ENCODE peak calls at places on chromosome 1, in eight cellular contexts. M is left ventricle myocardium inferior; S is right atrium auricular region; N is naive thymus-derived CD4-positive, alpha-beta T cell; U is keratinocyte; H is neural progenitor cell; B is spleen; Y is upper lobe of left lung. F is an unnamed sample. For H3K4me1, H3K36me3 and H3K27me3, the result is how much of the 10 kb centered on the place peaks cover.

GRCh38 chr1:115229016-115229415 is 109.0 kb downstream of the NGF start:
- DNase-seq in S (no peak), B (no peak), Y (no peak), N (no peak), M (no peak), U (no peak), H (no peak), F (no peak)

GRCh38 chr1:224427346-224427745 is 7.3 kb downstream of the WDR26 start:
- DNase-seq in M (no peak), B (no peak), N (no peak), H (no peak), Y (no peak), S (no peak), U (no peak), F (no peak)

GRCh38 chr1:68375919-68376318 is 73.8 kb downstream of the RPE65 start:
- DNase-seq in Y (no peak), N (no peak), H (no peak), U (no peak), M (no peak), B (no peak), S (no peak), F (no peak)

GRCh38 chr1:31183927-31184554 is 55.6 kb downstream of the NKAIN1 start:
- DNase-seq in S (no peak), B (no peak), N (no peak), M (no peak), U (no peak), H (peak), Y (no peak), F (peak)

GRCh38 chr1:16068356-16069270 is 4.8 kb downstream of the FAM131C start:
- DNase-seq in H (no peak), B (no peak), M (peak), Y (peak), S (no peak), N (no peak), U (no peak), F (no peak)

GRCh38 chr1:211829343-211830054 is 1.1 kb downstream of the LPGAT1 start:
- DNase-seq in N (no peak), H (peak), M (peak), B (peak), U (no peak), S (no peak), Y (no peak), F (peak)

GRCh38 chr1:17318262-17318661 is 10.3 kb downstream of the PADI4 start:
- DNase-seq in Y (no peak), N (no peak), S (no peak), H (no peak), B (no peak), M (no peak), U (no peak), F (no peak)

GRCh38 chr1:56400526-56400925 is 178.8 kb downstream of the PLPP3 start:
- DNase-seq in H (no peak), U (no peak), B (no peak), N (no peak), S (no peak), M (no peak), Y (no peak), F (no peak)

GRCh38 chr1:159817276-159818041 is 9.2 kb upstream of the SLAMF8 start:
- DNase-seq in N (no peak), U (no peak), M (no peak), S (no peak), H (no peak), Y (no peak), B (no peak), F (no peak)

GRCh38 chr1:25641931-25642611 is 25.5 kb downstream of the MAN1C1 start:
- DNase-seq in S (no peak), N (peak), B (no peak), U (no peak), Y (no peak), M (no peak), H (no peak), F (no peak)

GRCh38 chr1:165742194-165742593 is 26.5 kb downstream of the TMCO1 start:
- DNase-seq in N (no peak), U (no peak), S (no peak), H (no peak), M (no peak), B (no peak), Y (no peak), F (no peak)

GRCh38 chr1:153578936-153579335 is 13.3 kb upstream of the S100A2 start:
- DNase-seq in M (no peak), B (peak), H (peak), S (no peak), N (no peak), U (no peak), Y (no peak), F (no peak)

GRCh38 chr1:15733726-15734226 is 2.3 kb upstream of the SLC25A34 start:
- DNase-seq in Y (no peak), S (no peak), N (no peak), M (no peak), B (no peak), H (no peak), U (no peak), F (no peak)

GRCh38 chr1:236151739-236152424 is 9.5 kb downstream of the GPR137B start:
- DNase-seq in M (peak), H (no peak), U (no peak), Y (no peak), N (no peak), S (no peak), B (no peak), F (no peak)

GRCh38 chr1:228374711-228375577 is 31.7 kb downstream of the TRIM11 start:
- DNase-seq in Y (no peak), S (peak), B (peak), N (no peak), M (peak), U (no peak), H (no peak), F (no peak)

GRCh38 chr1:111729271-111729921 is 9.8 kb downstream of the INKA2 start:
- DNase-seq in U (no peak), S (peak), H (peak), Y (no peak), N (no peak), B (no peak), M (peak), F (no peak)

GRCh38 chr1:19080715-19081114 is 124.2 kb upstream of the IFFO2 start:
- DNase-seq in N (no peak), Y (no peak), S (no peak), B (no peak), H (no peak), M (no peak), U (no peak), F (no peak)

GRCh38 chr1:158251160-158251559 is 3.1 kb upstream of the CD1A start:
- DNase-seq in U (no peak), B (no peak), S (no peak), N (no peak), Y (no peak), H (no peak), M (no peak), F (no peak)

GRCh38 chr1:155940993-155941844 is at the start of gene RXFP4:
- DNase-seq in S (no peak), H (no peak), M (no peak), B (peak), U (no peak), N (no peak), Y (peak), F (no peak)

GRCh38 chr1:208437416-208437815 is 193.2 kb upstream of the PLXNA2 start:
- DNase-seq in U (no peak), S (no peak), Y (no peak), N (no peak), M (no peak), B (no peak), H (no peak), F (no peak)
- H3K4me1 ChIP-seq in U (under half), S (under half), Y (under half), N (under half), M (under half), B (under half), H (under half), F (under half)

GRCh38 chr1:200909071-200909470 is 14.4 kb downstream of the INAVA start:
- DNase-seq in H (no peak), M (no peak), S (no peak), B (peak), Y (no peak), U (no peak), N (no peak), F (no peak)

GRCh38 chr1:200908158-200908868 is 13.6 kb downstream of the INAVA start:
- DNase-seq in Y (no peak), S (no peak), B (peak), U (no peak), M (no peak), H (no peak), N (no peak), F (no peak)

GRCh38 chr1:200912737-200913407 is 18.2 kb downstream of the INAVA start:
- DNase-seq in B (peak), H (no peak), Y (no peak), M (no peak), S (no peak), N (no peak), U (no peak), F (no peak)

GRCh38 chr1:200909757-200910239 is 15.1 kb downstream of the INAVA start:
- DNase-seq in N (no peak), Y (no peak), M (no peak), S (no peak), H (no peak), B (no peak), U (no peak), F (no peak)

DNA sequence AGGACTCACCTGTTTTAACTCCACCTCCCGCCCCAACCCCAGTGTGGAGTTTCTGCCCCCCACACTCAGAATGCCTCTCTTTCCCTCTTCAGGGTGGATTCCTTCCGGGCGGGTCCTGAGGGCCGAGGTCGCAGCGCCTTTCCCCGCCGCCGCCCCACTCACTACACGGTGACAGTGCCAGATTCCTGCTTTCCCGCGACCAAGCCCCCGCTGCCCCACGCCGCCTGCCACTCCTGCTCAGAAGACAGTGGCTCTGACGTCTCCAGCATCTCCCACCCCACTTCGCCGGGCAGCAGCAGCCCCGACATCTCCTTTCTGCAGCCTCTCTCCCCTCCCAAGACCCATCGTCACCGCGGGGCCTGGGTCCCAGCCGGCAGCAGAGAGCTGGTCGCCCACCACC is 16.7 kb downstream of the INAVA start:
- DNase-seq in M (no peak), U (no peak), B (peak), H (no peak), S (no peak), N (no peak), Y (no peak), F (no peak)
- H3K36me3 ChIP-seq in M (under half), U (under half), B (under half), H (under half), S (under half), N (under half), Y (under half), F (under half)

DNA sequence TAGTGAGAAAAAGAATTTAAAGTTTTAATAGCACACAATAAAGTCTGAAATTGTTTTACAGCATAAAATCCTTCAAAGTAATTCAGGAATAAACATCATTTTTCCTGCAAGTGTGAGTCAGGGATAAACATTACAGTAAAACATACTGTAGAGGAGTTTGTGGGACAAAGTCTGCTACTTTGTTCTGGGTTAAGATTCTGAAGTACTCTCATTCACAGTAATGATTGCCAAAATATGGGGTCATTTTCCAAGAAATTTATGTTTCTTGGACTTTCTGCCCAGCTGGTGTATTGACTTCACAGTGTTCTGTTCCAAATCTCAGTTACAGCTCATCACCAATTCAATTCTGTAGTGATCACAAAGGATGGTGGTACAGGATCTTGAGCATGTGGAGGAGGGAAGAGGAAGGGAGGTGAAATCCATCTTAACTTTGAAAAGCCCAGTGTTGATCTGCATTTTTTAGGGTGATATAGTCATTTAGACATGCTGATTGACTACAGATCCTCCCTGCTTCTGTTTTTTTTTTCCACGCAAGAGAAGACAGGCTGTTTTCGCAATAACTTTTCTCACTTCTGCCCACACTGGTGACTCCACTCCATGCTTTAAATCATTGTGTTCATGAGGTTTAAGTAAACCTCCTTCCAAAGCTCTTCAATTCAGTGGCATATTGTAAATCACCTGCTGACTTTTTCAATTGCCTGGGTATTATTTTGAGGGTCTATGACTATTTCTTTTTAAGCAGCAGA is 60.4 kb upstream of the C1orf53 start:
- DNase-seq in Y (no peak), B (no peak), H (no peak), M (no peak), S (no peak), N (no peak), U (no peak), F (no peak)
- H3K27me3 ChIP-seq in Y (under half), B (under half), H (under half), M (under half), S (under half), N (under half), U (under half), F (under half)

DNA sequence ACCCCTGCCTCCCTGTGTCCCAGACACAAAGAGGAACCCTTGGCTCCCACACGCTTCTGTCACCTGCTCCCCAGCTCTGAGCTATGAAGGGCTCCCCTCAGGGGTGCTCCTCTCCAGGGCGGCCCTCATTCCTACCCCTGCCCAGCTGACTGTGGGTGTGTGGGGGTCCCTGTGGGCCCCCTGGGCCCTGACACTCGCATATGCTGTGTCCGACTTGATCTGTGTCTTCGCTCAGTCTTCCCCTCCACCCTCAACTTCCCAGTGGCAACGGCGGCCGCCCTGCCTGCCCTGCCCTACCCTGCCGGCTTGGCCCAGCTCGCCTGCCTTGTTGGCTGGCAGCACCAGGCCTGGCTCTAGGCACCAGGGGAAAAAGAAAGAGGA is 1.2 kb downstream of the KCNQ4 start:
- DNase-seq in S (no peak), M (no peak), N (no peak), U (no peak), B (peak), H (no peak), Y (no peak), F (no peak)
- H3K4me1 ChIP-seq in S (under half), M (under half), N (under half), U (under half), B (under half), H (under half), Y (under half), F (under half)

GRCh38 chr1:219790834-219791615 is 137.3 kb downstream of the SLC30A10 start:
- DNase-seq in U (no peak), H (no peak), S (no peak), N (no peak), Y (no peak), B (no peak), M (no peak), F (no peak)

GRCh38 chr1:219792337-219793021 is 135.9 kb downstream of the SLC30A10 start:
- DNase-seq in U (no peak), S (no peak), N (no peak), M (no peak), Y (no peak), H (no peak), B (no peak), F (no peak)

GRCh38 chr1:219791766-219792165 is 136.6 kb downstream of the SLC30A10 start:
- DNase-seq in U (no peak), N (no peak), Y (no peak), H (no peak), B (no peak), M (no peak), S (no peak), F (no peak)

GRCh38 chr1:219788091-219788490 is 140.3 kb downstream of the SLC30A10 start:
- DNase-seq in U (no peak), N (no peak), Y (no peak), S (no peak), M (no peak), H (no peak), B (no peak), F (no peak)

DNA sequence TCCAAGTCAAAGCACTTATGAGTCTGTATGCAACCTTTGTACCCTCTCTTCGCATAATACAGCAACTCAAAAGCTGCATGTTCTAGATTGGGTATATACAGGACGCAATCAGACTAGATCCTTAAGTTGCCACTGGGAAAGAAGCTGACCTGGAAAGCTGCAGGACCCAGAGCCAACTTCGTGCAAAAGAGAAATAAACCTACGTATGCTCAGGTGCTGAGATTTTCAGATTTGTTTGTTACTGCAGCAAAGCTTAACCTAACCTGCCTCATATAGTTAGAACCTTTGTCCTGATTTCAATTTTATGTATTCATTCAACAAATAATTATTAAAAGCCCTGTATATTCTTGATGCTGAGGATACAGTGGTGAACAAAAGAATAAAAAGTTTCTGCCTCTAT is 139.7 kb downstream of the SLC30A10 start:
- DNase-seq in U (no peak), N (no peak), M (no peak), H (no peak), Y (no peak), S (no peak), B (no peak), F (no peak)
- H3K36me3 ChIP-seq in U (under half), N (under half), M (under half), H (under half), Y (under half), S (under half), B (under half), F (under half)

DNA sequence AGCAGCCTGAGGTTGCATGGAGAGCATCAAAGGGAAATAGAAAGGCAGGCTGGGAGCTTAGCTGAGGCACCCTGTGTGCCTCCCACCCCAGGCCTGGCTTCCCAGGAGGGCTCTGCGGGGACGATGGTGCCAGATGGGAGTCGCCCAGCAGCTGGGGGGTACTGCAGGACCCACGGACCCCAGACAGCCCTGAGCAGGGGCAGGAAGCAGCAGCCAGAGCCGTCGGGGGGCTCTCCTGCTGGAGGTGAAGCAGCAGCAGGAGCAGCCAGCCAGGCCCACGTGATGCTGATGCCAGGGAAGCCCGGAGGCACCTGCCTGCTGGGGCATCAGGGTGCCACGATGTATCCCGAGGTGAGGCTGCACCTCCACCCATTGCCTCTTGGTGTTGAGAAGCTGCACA is 20.4 kb downstream of the RAP1GAP start:
- DNase-seq in Y (no peak), S (no peak), U (no peak), B (no peak), N (no peak), H (no peak), M (no peak), F (no peak)
- H3K27me3 ChIP-seq in Y (under half), S (under half), U (under half), B (under half), N (under half), H (under half), M (half or more), F (under half)

GRCh38 chr1:175354080-175354479 is 161.5 kb upstream of the KIAA0040 start:
- DNase-seq in B (no peak), N (no peak), H (no peak), S (no peak), M (no peak), U (peak), Y (no peak), F (no peak)

GRCh38 chr1:175356727-175357126 is 164.2 kb upstream of the KIAA0040 start:
- DNase-seq in N (no peak), S (no peak), M (no peak), H (no peak), B (no peak), U (no peak), Y (no peak), F (no peak)

GRCh38 chr1:175360016-175360415 is 167.4 kb upstream of the KIAA0040 start:
- DNase-seq in N (no peak), M (no peak), B (no peak), U (no peak), S (no peak), Y (no peak), H (no peak), F (no peak)

GRCh38 chr1:175355414-175355813 is 162.8 kb upstream of the KIAA0040 start:
- DNase-seq in Y (no peak), B (no peak), N (no peak), S (no peak), M (no peak), H (no peak), U (no peak), F (no peak)
- H3K4me1 ChIP-seq in Y (under half), B (under half), N (under half), S (under half), M (under half), H (under half), U (under half), F (under half)

GRCh38 chr1:180040034-180040433 is 85.4 kb downstream of the CEP350 start:
- DNase-seq in U (no peak), S (no peak), H (no peak), M (no peak), N (no peak), Y (no peak), B (no peak), F (no peak)
- H3K36me3 ChIP-seq in U (under half), S (under half), H (under half), M (half or more), N (under half), Y (under half), B (under half), F (under half)

DNA sequence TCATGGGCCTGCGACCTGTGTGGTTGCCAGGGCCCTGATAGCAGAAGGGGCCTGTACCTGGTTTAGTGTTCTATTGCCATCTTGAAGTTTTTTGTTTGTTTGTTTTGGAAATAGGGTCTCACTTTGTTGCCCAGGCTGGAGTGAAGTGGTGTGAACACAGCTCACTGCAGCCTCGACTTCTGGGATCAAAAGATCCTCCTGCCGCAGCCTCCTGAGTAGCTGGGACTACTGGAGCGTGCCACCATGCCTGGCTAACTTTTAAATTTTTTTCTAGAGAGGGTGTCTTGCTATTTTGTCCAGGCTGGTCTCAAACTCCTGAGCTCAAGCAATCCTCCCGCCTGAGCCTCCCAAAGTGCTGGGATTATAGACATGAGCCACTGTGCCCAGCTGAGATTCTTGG is 72.9 kb downstream of the UBE2T start:
- DNase-seq in S (no peak), N (no peak), M (no peak), U (no peak), Y (no peak), B (peak), H (no peak), F (no peak)
- H3K27me3 ChIP-seq in S (under half), N (under half), M (under half), U (under half), Y (under half), B (under half), H (under half), F (under half)